ENCODE peak calls at places on chromosomes 13 and 19, in nine cellular contexts. S is astrocyte, E is neuronal stem cell, I is GM23338, H is OCI-LY7, D is fibroblast of lung, W is K562, J is DND-41, P is hepatocyte. Z is an unnamed sample.
A peak's percentile ranks its signal among the peaks of the same experiment; 100 is the strongest.

GRCh38 chr13:101283782-101284181 is 132.5 kb downstream of the NALCN start:
- DNase-seq in S (no peak), E (no peak), I (no peak), H (no peak), D (no peak), W (no peak), J (no peak), P (no peak), Z (no peak)

GRCh38 chr13:45974500-45974899 is 78.0 kb downstream of the ZC3H13 start:
- DNase-seq in S (no peak), E (no peak), I (no peak), H (no peak), D (no peak), W (no peak), J (no peak), P (no peak), Z (no peak)

GRCh38 chr19:18418034-18418724 is 1.0 kb upstream of the SSBP4 start:
- DNase-seq in S (no peak), E (no peak), I (no peak), H (no peak), D (no peak), W (peak; percentile 74), J (no peak), P (no peak), Z (peak; percentile 86)

GRCh38 chr19:7497292-7497691 is 8.5 kb upstream of the PEX11G start:
- DNase-seq in S (no peak), E (no peak), I (peak; percentile 78), H (no peak), D (no peak), W (peak; percentile 58), J (no peak), P (no peak), Z (peak; percentile 92)

GRCh38 chr13:44768233-44768632 is 192.1 kb upstream of the TSC22D1 start:
- DNase-seq in S (no peak), E (no peak), I (no peak), H (no peak), D (no peak), W (no peak), J (no peak), P (no peak), Z (no peak)

GRCh38 chr19:10603873-10604459 is 16.9 kb upstream of the AP1M2 start:
- DNase-seq in S (no peak), E (no peak), I (no peak), H (peak; percentile 56), D (no peak), W (no peak), J (peak; percentile 22), P (no peak), Z (peak; percentile 83)

GRCh38 chr19:13764821-13765394 is 586 bp downstream of the MRI1 start:
- DNase-seq in S (no peak), E (no peak), I (peak; percentile 58), H (no peak), D (no peak), W (peak; percentile 41), J (peak; percentile 44), P (peak; percentile 54), Z (peak; percentile 90)

GRCh38 chr19:43636121-43636683 is 3.4 kb downstream of the CADM4 start:
- DNase-seq in S (peak; percentile 27), E (peak; percentile 45), I (peak; percentile 90), H (no peak), D (peak; percentile 47), W (no peak), J (no peak), P (no peak), Z (no peak)

GRCh38 chr19:56955637-56956216 is 115.2 kb upstream of the PEG3 start:
- DNase-seq in S (no peak), E (no peak), I (no peak), H (no peak), D (no peak), W (no peak), J (no peak), P (no peak), Z (no peak)

GRCh38 chr13:23979361-23980159 is 82.3 kb upstream of the C1QTNF9B start:
- DNase-seq in S (peak; percentile 91), E (peak; percentile 65), I (peak; percentile 79), H (no peak), D (peak; percentile 93), W (no peak), J (no peak), P (peak; percentile 76), Z (peak; percentile 97)

GRCh38 chr19:8481191-8481590 is 21.2 kb downstream of the PRAM1 start:
- DNase-seq in S (no peak), E (no peak), I (no peak), H (no peak), D (no peak), W (no peak), J (no peak), P (no peak), Z (no peak)

GRCh38 chr13:93496985-93497673 is 270.5 kb downstream of the GPC6 start:
- DNase-seq in S (no peak), E (no peak), I (no peak), H (no peak), D (no peak), W (no peak), J (no peak), P (peak; percentile 40), Z (no peak)

GRCh38 chr13:89920461-89920860 is 1427.0 kb upstream of the MIR17HG start:
- DNase-seq in S (no peak), E (no peak), I (no peak), H (no peak), D (no peak), W (no peak), J (no peak), P (no peak), Z (no peak)

GRCh38 chr13:113933901-113934300 is 40.0 kb downstream of the C13orf46 start:
- DNase-seq in S (no peak), E (no peak), I (no peak), H (no peak), D (no peak), W (no peak), J (no peak), P (no peak), Z (peak; percentile 34)

GRCh38 chr19:2540646-2541454 is 64.9 kb downstream of the GADD45B start:
- DNase-seq in S (peak; percentile 98), E (peak; percentile 93), I (peak; percentile 99), H (no peak), D (peak; percentile 99), W (no peak), J (no peak), P (peak; percentile 96), Z (peak; percentile 98)

GRCh38 chr13:99605417-99606321 is 104.4 kb downstream of the TM9SF2 start:
- DNase-seq in S (peak; percentile 2), E (peak; percentile 32), I (peak; percentile 75), H (peak; percentile 63), D (peak; percentile 13), W (peak; percentile 32), J (peak; percentile 32), P (peak; percentile 73), Z (peak; percentile 80)

GRCh38 chr13:102309110-102309509 is 92.7 kb downstream of the FGF14 start:
- DNase-seq in S (no peak), E (no peak), I (no peak), H (no peak), D (no peak), W (no peak), J (no peak), P (no peak), Z (no peak)

GRCh38 chr13:102312841-102313240 is 89.0 kb downstream of the FGF14 start:
- DNase-seq in S (no peak), E (no peak), I (no peak), H (no peak), D (no peak), W (no peak), J (no peak), P (no peak), Z (peak; percentile 21)

GRCh38 chr13:102310691-102311432 is 91.0 kb downstream of the FGF14 start:
- DNase-seq in S (no peak), E (no peak), I (no peak), H (no peak), D (no peak), W (no peak), J (no peak), P (no peak), Z (no peak)

GRCh38 chr13:102311433-102311796 is 90.4 kb downstream of the FGF14 start:
- DNase-seq in S (no peak), E (no peak), I (no peak), H (no peak), D (no peak), W (no peak), J (no peak), P (no peak), Z (no peak)

GRCh38 chr13:102311901-102312300 is 89.9 kb downstream of the FGF14 start:
- DNase-seq in S (no peak), E (no peak), I (no peak), H (peak; percentile 0), D (no peak), W (no peak), J (no peak), P (no peak), Z (no peak)
- H2AFZ ChIP-seq in S (no peak overlapping the region), E (no peak overlapping the region), I (no peak overlapping the region), H (no peak overlapping the region), D (no peak overlapping the region), W (no peak overlapping the region), J (no peak overlapping the region), P (no peak overlapping the region), Z (no peak overlapping the region)

DNA sequence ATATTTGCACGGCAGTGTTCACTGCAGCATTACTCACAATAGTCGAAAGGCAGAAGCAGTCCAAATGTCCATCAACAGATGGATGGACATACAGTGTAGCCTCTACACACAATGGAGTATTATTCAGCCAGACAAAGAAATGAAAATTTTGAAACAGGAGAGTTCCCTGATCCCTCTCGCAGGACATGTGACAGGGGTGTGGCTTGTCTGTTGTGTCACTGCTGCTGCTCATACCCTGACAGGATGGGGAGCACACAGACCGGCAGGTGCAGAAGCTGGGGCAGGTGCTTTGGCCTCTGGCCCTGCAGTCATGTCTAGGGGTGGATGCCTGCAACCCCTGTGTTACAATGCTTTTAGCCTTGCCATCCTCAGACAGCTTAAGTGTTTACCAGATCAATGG is 204.3 kb downstream of the EFNB2 start:
- DNase-seq in S (no peak), E (no peak), I (no peak), H (no peak), D (no peak), W (no peak), J (no peak), P (no peak), Z (no peak)
- H3K4me1 ChIP-seq in S (no peaks in the 10 kb centered on the region), E (peaks cover 21% of the 10 kb centered on the region), I (peaks cover 25% of the 10 kb centered on the region), H (no peaks in the 10 kb centered on the region), D (no peaks in the 10 kb centered on the region), W (no peaks in the 10 kb centered on the region), J (no peaks in the 10 kb centered on the region), P (no peaks in the 10 kb centered on the region), Z (no peaks in the 10 kb centered on the region)

DNA sequence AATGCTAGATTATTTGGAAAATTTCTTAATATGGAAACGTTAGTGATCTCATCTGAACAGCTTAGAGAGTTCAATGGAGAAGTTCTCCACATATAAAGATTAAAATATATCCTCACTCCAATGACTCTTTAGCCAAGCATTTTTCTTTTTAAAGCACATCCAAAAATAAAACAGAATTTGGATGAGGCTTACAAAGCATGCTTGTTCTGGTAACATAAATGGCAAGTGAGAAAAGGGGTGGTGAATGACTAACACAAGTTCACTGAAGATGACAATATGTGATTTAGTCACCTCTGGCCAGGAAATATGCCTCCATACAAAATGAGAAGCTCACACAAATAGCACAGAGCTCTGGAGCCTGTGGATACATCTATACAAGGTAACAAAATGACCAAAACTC is 253.0 kb downstream of the PCDH20 start:
- DNase-seq in S (peak; percentile 59), E (no peak), I (no peak), H (no peak), D (peak; percentile 74), W (no peak), J (no peak), P (no peak), Z (no peak)
- H2AFZ ChIP-seq in S (no peak overlapping the region), E (no peak overlapping the region), I (no peak overlapping the region), H (no peak overlapping the region), D (no peak overlapping the region), W (no peak overlapping the region), J (no peak overlapping the region), P (no peak overlapping the region), Z (no peak overlapping the region)

GRCh38 chr13:34721631-34722144 is 220.4 kb upstream of the NBEA start:
- DNase-seq in S (no peak), E (no peak), I (no peak), H (no peak), D (no peak), W (no peak), J (no peak), P (no peak), Z (no peak)
- H3K4me1 ChIP-seq in S (no peaks in the 10 kb centered on the region), E (no peaks in the 10 kb centered on the region), I (no peaks in the 10 kb centered on the region), H (no peaks in the 10 kb centered on the region), D (no peaks in the 10 kb centered on the region), W (no peaks in the 10 kb centered on the region), J (no peaks in the 10 kb centered on the region), P (no peaks in the 10 kb centered on the region), Z (no peaks in the 10 kb centered on the region)

Z was measured in osteoblast.